ENCODE peak calls at places on chromosomes 7 and 10, in nine cellular contexts. H, Y, W, J, Q, R, K, X and T are unnamed samples.

GRCh38 chr7:131231381-131232220 is 96.1 kb upstream of the MKLN1 start:
- DNase-seq in H (no peak), Y (peak), W (no peak), J (no peak), Q (no peak), R (peak), K (peak), X (peak), T (peak)

GRCh38 chr7:151735186-151735853 is 141.6 kb downstream of the PRKAG2 start:
- DNase-seq in H (peak), Y (no peak), W (no peak), J (no peak), Q (peak), R (no peak), K (no peak), X (no peak), T (no peak)

GRCh38 chr10:70404906-70405824 is 1.2 kb downstream of the EIF4EBP2 start:
- DNase-seq in H (peak), Y (peak), W (peak), J (peak), Q (peak), R (peak), K (peak), X (peak), T (peak)

GRCh38 chr7:126689037-126689436 is 563.7 kb downstream of the GRM8 start:
- DNase-seq in H (peak), Y (no peak), W (no peak), J (no peak), Q (no peak), R (no peak), K (peak), X (no peak), T (no peak)

GRCh38 chr7:55250313-55250712 is 114.8 kb upstream of the LANCL2 start:
- DNase-seq in H (peak), Y (no peak), W (no peak), J (no peak), Q (no peak), R (no peak), K (no peak), X (no peak), T (no peak)

GRCh38 chr10:77195101-77195500 is 442.5 kb downstream of the KCNMA1 start:
- DNase-seq in H (no peak), Y (no peak), W (peak), J (no peak), Q (no peak), R (no peak), K (peak), X (no peak), T (no peak)

GRCh38 chr7:2445047-2445446 is 31.2 kb downstream of the GRIFIN start:
- DNase-seq in H (no peak), Y (no peak), W (no peak), J (peak), Q (no peak), R (no peak), K (peak), X (no peak), T (no peak)

GRCh38 chr10:114868801-114869200 is 47.2 kb downstream of the FHIP2A start:
- DNase-seq in H (no peak), Y (no peak), W (peak), J (no peak), Q (no peak), R (no peak), K (peak), X (no peak), T (no peak)

GRCh38 chr10:88318803-88319202 is 264.3 kb downstream of the RNLS start:
- DNase-seq in H (peak), Y (no peak), W (peak), J (no peak), Q (peak), R (no peak), K (no peak), X (no peak), T (no peak)

GRCh38 chr7:494906-495305 is 24.7 kb downstream of the PDGFA start:
- DNase-seq in H (no peak), Y (no peak), W (no peak), J (peak), Q (no peak), R (no peak), K (no peak), X (no peak), T (no peak)

GRCh38 chr7:41996381-41997035 is 240.5 kb downstream of the GLI3 start:
- DNase-seq in H (no peak), Y (no peak), W (peak), J (no peak), Q (no peak), R (no peak), K (peak), X (no peak), T (no peak)
- H3K27ac ChIP-seq in H (no peak), Y (no peak), W (peak), J (no peak), Q (no peak), R (no peak), K (no peak), X (no peak), T (no peak)

GRCh38 chr7:70570029-70570428 is 561.9 kb upstream of the GALNT17 start:
- DNase-seq in H (no peak), Y (no peak), W (no peak), J (no peak), Q (no peak), R (no peak), K (no peak), X (no peak), T (no peak)

GRCh38 chr7:70570961-70571360 is 561.0 kb upstream of the GALNT17 start:
- DNase-seq in H (no peak), Y (no peak), W (no peak), J (no peak), Q (no peak), R (no peak), K (no peak), X (no peak), T (no peak)

GRCh38 chr7:70571986-70572385 is 560.0 kb upstream of the GALNT17 start:
- DNase-seq in H (no peak), Y (peak), W (no peak), J (no peak), Q (no peak), R (no peak), K (no peak), X (peak), T (no peak)

GRCh38 chr7:70573202-70573810 is 558.6 kb upstream of the GALNT17 start:
- DNase-seq in H (no peak), Y (no peak), W (no peak), J (no peak), Q (no peak), R (no peak), K (no peak), X (no peak), T (no peak)

DNA sequence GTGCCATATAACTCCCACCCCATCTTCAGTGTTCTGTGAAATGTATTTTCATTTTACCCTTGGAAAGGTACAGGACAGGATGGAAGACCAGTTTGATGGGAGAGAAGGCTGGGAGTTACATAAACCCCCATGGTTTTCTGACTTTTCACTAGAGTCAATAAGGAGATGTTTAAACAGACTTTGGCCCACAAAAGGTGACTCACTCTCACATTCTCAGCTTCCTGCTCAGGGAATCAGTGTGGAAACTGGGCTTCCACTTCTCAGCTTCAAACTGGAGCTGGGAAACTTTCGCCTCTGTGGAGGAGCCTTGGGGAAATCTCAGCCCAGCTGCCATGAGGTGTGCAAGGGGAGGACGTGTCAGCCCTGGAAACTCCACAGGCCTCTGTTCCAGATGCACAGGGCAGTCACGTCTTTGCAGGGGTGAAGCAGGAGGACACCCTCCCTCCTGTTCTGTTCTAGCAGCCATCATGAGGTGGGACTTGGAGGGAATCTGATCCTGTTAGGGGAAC is 560.5 kb upstream of the GALNT17 start:
- DNase-seq in H (no peak), Y (no peak), W (peak), J (no peak), Q (no peak), R (no peak), K (peak), X (no peak), T (no peak)
- H3K27ac ChIP-seq in H (no peak), Y (no peak), W (no peak), J (no peak), Q (no peak), R (no peak), K (no peak), X (no peak), T (no peak)

GRCh38 chr7:98180751-98181150 is 30.5 kb upstream of the BHLHA15 start:
- DNase-seq in H (no peak), Y (no peak), W (no peak), J (no peak), Q (no peak), R (no peak), K (no peak), X (no peak), T (no peak)

GRCh38 chr7:98178762-98179490 is 32.3 kb upstream of the BHLHA15 start:
- DNase-seq in H (peak), Y (no peak), W (no peak), J (no peak), Q (no peak), R (no peak), K (no peak), X (no peak), T (no peak)

GRCh38 chr7:98177553-98177952 is 33.7 kb upstream of the BHLHA15 start:
- DNase-seq in H (no peak), Y (no peak), W (no peak), J (no peak), Q (no peak), R (no peak), K (no peak), X (no peak), T (no peak)

GRCh38 chr7:98175260-98175604 is 36.0 kb upstream of the BHLHA15 start:
- DNase-seq in H (no peak), Y (no peak), W (no peak), J (no peak), Q (no peak), R (no peak), K (no peak), X (no peak), T (no peak)

GRCh38 chr7:98178321-98178720 is 32.9 kb upstream of the BHLHA15 start:
- DNase-seq in H (peak), Y (peak), W (peak), J (peak), Q (no peak), R (no peak), K (no peak), X (peak), T (no peak)
- H3K27ac ChIP-seq in H (peak), Y (peak), W (peak), J (peak), Q (no peak), R (no peak), K (no peak), X (no peak), T (no peak)

GRCh38 chr7:137985897-137986251 is 16.0 kb downstream of the CREB3L2 start:
- DNase-seq in H (no peak), Y (no peak), W (no peak), J (no peak), Q (no peak), R (no peak), K (no peak), X (no peak), T (no peak)

GRCh38 chr7:137984181-137985041 is 17.5 kb downstream of the CREB3L2 start:
- DNase-seq in H (no peak), Y (no peak), W (no peak), J (no peak), Q (no peak), R (no peak), K (no peak), X (no peak), T (no peak)

GRCh38 chr7:137986252-137987010 is 15.5 kb downstream of the CREB3L2 start:
- DNase-seq in H (no peak), Y (no peak), W (peak), J (no peak), Q (no peak), R (no peak), K (peak), X (peak), T (peak)

GRCh38 chr7:137987011-137987334 is 14.9 kb downstream of the CREB3L2 start:
- DNase-seq in H (no peak), Y (no peak), W (no peak), J (no peak), Q (no peak), R (no peak), K (no peak), X (no peak), T (no peak)

GRCh38 chr7:137985253-137985896 is 16.5 kb downstream of the CREB3L2 start:
- DNase-seq in H (peak), Y (no peak), W (no peak), J (no peak), Q (no peak), R (no peak), K (no peak), X (no peak), T (no peak)
- H3K27ac ChIP-seq in H (peak), Y (peak), W (no peak), J (peak), Q (no peak), R (no peak), K (peak), X (no peak), T (no peak)

DNA sequence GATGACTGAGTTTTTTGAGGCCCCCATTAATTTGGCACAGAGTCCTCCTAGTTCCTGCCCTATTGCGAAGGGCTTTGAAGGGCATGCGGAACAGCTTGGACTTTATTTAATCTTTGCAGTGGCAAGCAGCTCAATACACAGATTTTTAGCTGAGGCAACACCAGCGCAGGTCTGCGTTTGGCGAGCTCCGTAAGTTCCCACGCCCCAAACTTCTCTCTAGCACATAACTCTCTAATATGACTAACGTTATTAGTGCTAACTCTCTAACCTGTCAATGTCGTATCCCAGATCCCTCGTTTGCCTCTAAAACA is 366 bp upstream of the TAF3 start:
- DNase-seq in H (no peak), Y (no peak), W (no peak), J (no peak), Q (no peak), R (no peak), K (no peak), X (no peak), T (no peak)
- H3K27ac ChIP-seq in H (peak), Y (peak), W (peak), J (peak), Q (no peak), R (peak), K (no peak), X (no peak), T (no peak)

DNA sequence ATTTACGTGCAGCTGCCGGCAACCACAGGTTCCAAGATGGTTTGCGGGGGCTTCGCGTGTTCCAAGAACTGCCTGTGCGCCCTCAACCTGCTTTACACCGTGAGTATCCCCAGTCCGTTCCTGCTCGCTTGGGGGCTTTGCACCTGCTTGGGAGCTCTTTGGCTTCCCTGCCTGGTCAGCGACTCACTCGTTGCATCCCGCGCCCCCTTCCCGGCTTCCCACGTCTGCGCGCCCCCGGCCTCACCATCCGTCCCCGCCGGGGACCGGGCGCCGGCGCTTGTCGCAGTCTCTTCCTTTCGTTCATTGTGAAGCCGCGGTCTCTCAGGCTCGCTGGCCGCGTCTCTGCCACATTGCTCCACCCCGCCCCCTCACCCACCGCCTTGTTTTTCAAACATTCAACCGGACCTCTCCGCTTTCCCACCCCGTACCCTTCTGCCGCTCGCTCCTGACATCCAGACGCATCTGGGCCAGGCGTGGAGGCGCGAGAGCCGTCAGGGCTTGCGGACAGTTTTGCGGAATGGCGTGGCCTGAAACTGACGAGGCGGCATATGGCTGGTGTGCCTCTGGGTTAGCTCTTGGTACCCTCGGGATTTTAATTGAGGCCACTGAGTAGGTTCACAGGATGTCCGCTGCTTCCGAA is 497 bp downstream of the TSPAN13 start:
- DNase-seq in H (peak), Y (peak), W (peak), J (peak), Q (no peak), R (no peak), K (peak), X (peak), T (peak)
- H3K27ac ChIP-seq in H (peak), Y (peak), W (no peak), J (peak), Q (no peak), R (no peak), K (no peak), X (peak), T (no peak)

GRCh38 chr7:102444961-102445673 is 11.7 kb downstream of the ORAI2 start:
- DNase-seq in H (no peak), Y (no peak), W (no peak), J (no peak), Q (no peak), R (no peak), K (no peak), X (no peak), T (no peak)
- H3K27ac ChIP-seq in H (no peak), Y (no peak), W (no peak), J (no peak), Q (no peak), R (no peak), K (no peak), X (no peak), T (no peak)